ENCODE peak calls at places on chromosomes 5 and 9, in eight cellular contexts. One of them, this sample, is unnamed.

GRCh38 chr5:6721442-6721841 is 8.2 kb downstream of the TENT4A start:
- DNase-seq in AG04449: no peak
- DNase-seq in left ventricle myocardium inferior: peak; percentile 27
- DNase-seq in fibroblast of villous mesenchyme: no peak
- DNase-seq in vagina: no peak
- DNase-seq in bronchial epithelial cell: no peak
- DNase-seq in psoas muscle: no peak
- DNase-seq in AG04450: no peak
- DNase-seq in this sample: no peak

GRCh38 chr5:45189481-45189880 is 380.7 kb downstream of the MRPS30 start:
- DNase-seq in AG04449: no peak
- DNase-seq in left ventricle myocardium inferior: no peak
- DNase-seq in fibroblast of villous mesenchyme: no peak
- DNase-seq in vagina: no peak
- DNase-seq in bronchial epithelial cell: no peak
- DNase-seq in psoas muscle: no peak
- DNase-seq in AG04450: no peak
- DNase-seq in this sample: no peak

GRCh38 chr9:126109575-126109974 is 217.1 kb upstream of the MVB12B start:
- DNase-seq in AG04449: no peak
- DNase-seq in left ventricle myocardium inferior: no peak
- DNase-seq in fibroblast of villous mesenchyme: no peak
- DNase-seq in vagina: no peak
- DNase-seq in bronchial epithelial cell: no peak
- DNase-seq in psoas muscle: no peak
- DNase-seq in AG04450: no peak
- DNase-seq in this sample: no peak

GRCh38 chr5:76386360-76386759 is 16.7 kb upstream of the IQGAP2 start:
- DNase-seq in AG04449: no peak
- DNase-seq in left ventricle myocardium inferior: no peak
- DNase-seq in fibroblast of villous mesenchyme: no peak
- DNase-seq in vagina: no peak
- DNase-seq in bronchial epithelial cell: no peak
- DNase-seq in psoas muscle: no peak
- DNase-seq in AG04450: no peak
- DNase-seq in this sample: no peak

GRCh38 chr5:88452820-88453219 is 184.2 kb upstream of the TMEM161B start:
- DNase-seq in AG04449: no peak
- DNase-seq in left ventricle myocardium inferior: no peak
- DNase-seq in fibroblast of villous mesenchyme: no peak
- DNase-seq in vagina: no peak
- DNase-seq in bronchial epithelial cell: no peak
- DNase-seq in psoas muscle: no peak
- DNase-seq in AG04450: no peak
- DNase-seq in this sample: no peak

GRCh38 chr5:35826056-35826455 is 30.6 kb upstream of the IL7R start:
- DNase-seq in AG04449: no peak
- DNase-seq in left ventricle myocardium inferior: no peak
- DNase-seq in fibroblast of villous mesenchyme: no peak
- DNase-seq in vagina: no peak
- DNase-seq in bronchial epithelial cell: no peak
- DNase-seq in psoas muscle: no peak
- DNase-seq in AG04450: no peak
- DNase-seq in this sample: no peak

GRCh38 chr5:71923755-71924154 is 183.5 kb upstream of the MAP1B start:
- DNase-seq in AG04449: no peak
- DNase-seq in left ventricle myocardium inferior: no peak
- DNase-seq in fibroblast of villous mesenchyme: no peak
- DNase-seq in vagina: no peak
- DNase-seq in bronchial epithelial cell: no peak
- DNase-seq in psoas muscle: no peak
- DNase-seq in AG04450: no peak
- DNase-seq in this sample: no peak

GRCh38 chr9:109255394-109255793 is 65.5 kb downstream of the EPB41L4B start:
- DNase-seq in AG04449: no peak
- DNase-seq in left ventricle myocardium inferior: no peak
- DNase-seq in fibroblast of villous mesenchyme: no peak
- DNase-seq in vagina: no peak
- DNase-seq in bronchial epithelial cell: no peak
- DNase-seq in psoas muscle: no peak
- DNase-seq in AG04450: no peak
- DNase-seq in this sample: no peak

GRCh38 chr5:103774736-103775135 is 212.1 kb upstream of the NUDT12 start:
- DNase-seq in AG04449: no peak
- DNase-seq in left ventricle myocardium inferior: no peak
- DNase-seq in fibroblast of villous mesenchyme: peak; percentile 36
- DNase-seq in vagina: no peak
- DNase-seq in bronchial epithelial cell: peak; percentile 39
- DNase-seq in psoas muscle: no peak
- DNase-seq in AG04450: no peak
- DNase-seq in this sample: peak; percentile 18

GRCh38 chr9:136044207-136044970 is 50.7 kb downstream of the NACC2 start:
- DNase-seq in AG04449: no peak
- DNase-seq in left ventricle myocardium inferior: no peak
- DNase-seq in fibroblast of villous mesenchyme: no peak
- DNase-seq in vagina: no peak
- DNase-seq in bronchial epithelial cell: no peak
- DNase-seq in psoas muscle: no peak
- DNase-seq in AG04450: no peak
- DNase-seq in this sample: no peak

GRCh38 chr5:41068169-41068568 is 3.0 kb downstream of the MROH2B start:
- DNase-seq in AG04449: no peak
- DNase-seq in left ventricle myocardium inferior: no peak
- DNase-seq in fibroblast of villous mesenchyme: no peak
- DNase-seq in vagina: no peak
- DNase-seq in bronchial epithelial cell: no peak
- DNase-seq in psoas muscle: no peak
- DNase-seq in AG04450: no peak
- DNase-seq in this sample: peak; percentile 59

GRCh38 chr5:128228506-128228905 is 144.9 kb downstream of the SLC12A2 start:
- DNase-seq in AG04449: no peak
- DNase-seq in left ventricle myocardium inferior: no peak
- DNase-seq in fibroblast of villous mesenchyme: peak; percentile 68
- DNase-seq in vagina: no peak
- DNase-seq in bronchial epithelial cell: no peak
- DNase-seq in psoas muscle: no peak
- DNase-seq in AG04450: no peak
- DNase-seq in this sample: peak; percentile 68

GRCh38 chr9:110050925-110051355 is 157.0 kb downstream of the C9orf152 start:
- DNase-seq in AG04449: peak; percentile 89
- DNase-seq in left ventricle myocardium inferior: no peak
- DNase-seq in fibroblast of villous mesenchyme: peak; percentile 93
- DNase-seq in vagina: no peak
- DNase-seq in bronchial epithelial cell: peak; percentile 96
- DNase-seq in psoas muscle: no peak
- DNase-seq in AG04450: peak; percentile 80
- DNase-seq in this sample: peak; percentile 88

GRCh38 chr5:96546120-96546519 is 113.1 kb upstream of the PCSK1 start:
- DNase-seq in AG04449: no peak
- DNase-seq in left ventricle myocardium inferior: no peak
- DNase-seq in fibroblast of villous mesenchyme: no peak
- DNase-seq in vagina: no peak
- DNase-seq in bronchial epithelial cell: no peak
- DNase-seq in psoas muscle: no peak
- DNase-seq in AG04450: no peak
- DNase-seq in this sample: no peak

GRCh38 chr9:134326754-134327526 is 685 bp downstream of the RXRA start:
- DNase-seq in AG04449: no peak
- DNase-seq in left ventricle myocardium inferior: peak; percentile 45
- DNase-seq in fibroblast of villous mesenchyme: peak; percentile 46
- DNase-seq in vagina: no peak
- DNase-seq in bronchial epithelial cell: no peak
- DNase-seq in psoas muscle: peak; percentile 66
- DNase-seq in AG04450: no peak
- DNase-seq in this sample: peak; percentile 52
- H3K4me3 ChIP-seq in AG04449: peak overlapping the region; percentile 72
- H3K4me3 ChIP-seq in left ventricle myocardium inferior: peak overlapping the region; percentile 91
- H3K4me3 ChIP-seq in fibroblast of villous mesenchyme: peak overlapping the region; percentile 77
- H3K4me3 ChIP-seq in vagina: peak overlapping the region; percentile 63
- H3K4me3 ChIP-seq in bronchial epithelial cell: peak overlapping the region; percentile 74
- H3K4me3 ChIP-seq in psoas muscle: peak overlapping the region; percentile 92
- H3K4me3 ChIP-seq in AG04450: peak overlapping the region; percentile 68
- H3K4me3 ChIP-seq in this sample: peak overlapping the region; percentile 58

GRCh38 chr5:26009742-26010141 is 1028.6 kb downstream of the CDH9 start:
- DNase-seq in AG04449: no peak
- DNase-seq in left ventricle myocardium inferior: no peak
- DNase-seq in fibroblast of villous mesenchyme: no peak
- DNase-seq in vagina: no peak
- DNase-seq in bronchial epithelial cell: no peak
- DNase-seq in psoas muscle: no peak
- DNase-seq in AG04450: no peak
- DNase-seq in this sample: no peak
- TF ChIP-seq CTCF in AG04449: no peak
- TF ChIP-seq CTCF in left ventricle myocardium inferior: no peak
- TF ChIP-seq CTCF in fibroblast of villous mesenchyme: no peak
- TF ChIP-seq CTCF in vagina: no peak
- TF ChIP-seq CTCF in bronchial epithelial cell: no peak
- TF ChIP-seq CTCF in psoas muscle: no peak
- TF ChIP-seq CTCF in AG04450: no peak
- TF ChIP-seq CTCF in this sample: no peak

GRCh38 chr5:78642701-78643100 is 5.9 kb downstream of the LHFPL2 start:
- DNase-seq in AG04449: no peak
- DNase-seq in left ventricle myocardium inferior: no peak
- DNase-seq in fibroblast of villous mesenchyme: no peak
- DNase-seq in vagina: no peak
- DNase-seq in bronchial epithelial cell: no peak
- DNase-seq in psoas muscle: no peak
- DNase-seq in AG04450: no peak
- DNase-seq in this sample: no peak

GRCh38 chr5:78647411-78647818 is 1.2 kb downstream of the LHFPL2 start:
- DNase-seq in AG04449: no peak
- DNase-seq in left ventricle myocardium inferior: no peak
- DNase-seq in fibroblast of villous mesenchyme: peak; percentile 49
- DNase-seq in vagina: no peak
- DNase-seq in bronchial epithelial cell: peak; percentile 24
- DNase-seq in psoas muscle: no peak
- DNase-seq in AG04450: no peak
- DNase-seq in this sample: peak; percentile 49

GRCh38 chr5:78644741-78645300 is 3.8 kb downstream of the LHFPL2 start:
- DNase-seq in AG04449: no peak
- DNase-seq in left ventricle myocardium inferior: no peak
- DNase-seq in fibroblast of villous mesenchyme: no peak
- DNase-seq in vagina: no peak
- DNase-seq in bronchial epithelial cell: no peak
- DNase-seq in psoas muscle: no peak
- DNase-seq in AG04450: no peak
- DNase-seq in this sample: no peak

GRCh38 chr5:78641060-78641474 is 7.5 kb downstream of the LHFPL2 start:
- DNase-seq in AG04449: no peak
- DNase-seq in left ventricle myocardium inferior: no peak
- DNase-seq in fibroblast of villous mesenchyme: no peak
- DNase-seq in vagina: no peak
- DNase-seq in bronchial epithelial cell: no peak
- DNase-seq in psoas muscle: no peak
- DNase-seq in AG04450: no peak
- DNase-seq in this sample: no peak

DNA sequence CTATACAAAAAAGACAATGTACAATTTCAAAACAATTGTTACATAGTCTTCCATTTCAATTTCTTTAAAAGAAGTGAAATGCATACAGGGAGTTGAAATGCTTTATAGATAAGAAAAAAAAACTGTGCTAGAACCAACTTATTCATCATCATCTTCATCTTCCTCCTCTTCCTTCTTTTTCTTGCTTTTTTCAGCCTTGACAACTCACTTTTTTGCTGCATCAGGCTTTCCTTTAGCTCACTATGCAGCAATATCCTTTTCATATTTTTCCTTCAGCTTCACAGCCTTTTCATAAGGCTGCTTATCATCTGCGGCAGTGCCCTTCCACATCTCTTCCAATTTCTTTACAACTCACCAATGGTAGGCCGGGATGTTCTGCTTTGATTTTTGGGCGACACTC is 4.4 kb downstream of the LHFPL2 start:
- DNase-seq in AG04449: no peak
- DNase-seq in left ventricle myocardium inferior: no peak
- DNase-seq in fibroblast of villous mesenchyme: no peak
- DNase-seq in vagina: no peak
- DNase-seq in bronchial epithelial cell: no peak
- DNase-seq in psoas muscle: no peak
- DNase-seq in AG04450: no peak
- DNase-seq in this sample: no peak
- H3K4me3 ChIP-seq in AG04449: no peak overlapping the region
- H3K4me3 ChIP-seq in left ventricle myocardium inferior: no peak overlapping the region
- H3K4me3 ChIP-seq in fibroblast of villous mesenchyme: no peak overlapping the region
- H3K4me3 ChIP-seq in vagina: no peak overlapping the region
- H3K4me3 ChIP-seq in bronchial epithelial cell: no peak overlapping the region
- H3K4me3 ChIP-seq in psoas muscle: no peak overlapping the region
- H3K4me3 ChIP-seq in AG04450: no peak overlapping the region
- H3K4me3 ChIP-seq in this sample: no peak overlapping the region

GRCh38 chr9:21392270-21392669 is 7.1 kb upstream of the IFNA2 start:
- DNase-seq in AG04449: no peak
- DNase-seq in left ventricle myocardium inferior: no peak
- DNase-seq in fibroblast of villous mesenchyme: peak; percentile 20
- DNase-seq in vagina: no peak
- DNase-seq in bronchial epithelial cell: peak; percentile 37
- DNase-seq in psoas muscle: no peak
- DNase-seq in AG04450: no peak
- DNase-seq in this sample: peak; percentile 29
- TF ChIP-seq CTCF in AG04449: peak; percentile 18
- TF ChIP-seq CTCF in left ventricle myocardium inferior: peak; percentile 17
- TF ChIP-seq CTCF in fibroblast of villous mesenchyme: peak; percentile 44
- TF ChIP-seq CTCF in vagina: no peak
- TF ChIP-seq CTCF in bronchial epithelial cell: peak; percentile 8
- TF ChIP-seq CTCF in psoas muscle: no peak
- TF ChIP-seq CTCF in AG04450: peak; percentile 33
- TF ChIP-seq CTCF in this sample: peak; percentile 24

GRCh38 chr5:60293518-60293917 is 400.0 kb upstream of the PDE4D start:
- DNase-seq in AG04449: no peak
- DNase-seq in left ventricle myocardium inferior: no peak
- DNase-seq in fibroblast of villous mesenchyme: no peak
- DNase-seq in vagina: no peak
- DNase-seq in bronchial epithelial cell: no peak
- DNase-seq in psoas muscle: no peak
- DNase-seq in AG04450: no peak
- DNase-seq in this sample: no peak
- H3K4me3 ChIP-seq in AG04449: no peak overlapping the region
- H3K4me3 ChIP-seq in left ventricle myocardium inferior: no peak overlapping the region
- H3K4me3 ChIP-seq in fibroblast of villous mesenchyme: no peak overlapping the region
- H3K4me3 ChIP-seq in vagina: no peak overlapping the region
- H3K4me3 ChIP-seq in bronchial epithelial cell: no peak overlapping the region
- H3K4me3 ChIP-seq in psoas muscle: no peak overlapping the region
- H3K4me3 ChIP-seq in AG04450: no peak overlapping the region
- H3K4me3 ChIP-seq in this sample: no peak overlapping the region

GRCh38 chr9:128414461-128414860 is 6.2 kb upstream of the CERCAM start:
- DNase-seq in AG04449: no peak
- DNase-seq in left ventricle myocardium inferior: no peak
- DNase-seq in fibroblast of villous mesenchyme: no peak
- DNase-seq in vagina: no peak
- DNase-seq in bronchial epithelial cell: no peak
- DNase-seq in psoas muscle: no peak
- DNase-seq in AG04450: no peak
- DNase-seq in this sample: no peak
- TF ChIP-seq CTCF in AG04449: no peak
- TF ChIP-seq CTCF in left ventricle myocardium inferior: no peak
- TF ChIP-seq CTCF in fibroblast of villous mesenchyme: no peak
- TF ChIP-seq CTCF in vagina: no peak
- TF ChIP-seq CTCF in bronchial epithelial cell: peak; percentile 4
- TF ChIP-seq CTCF in psoas muscle: no peak
- TF ChIP-seq CTCF in AG04450: peak; percentile 40
- TF ChIP-seq CTCF in this sample: peak; percentile 35

This sample was measured in cardiac fibroblast.